ENCODE peak calls at places on chromosomes 7 and 10, in four cellular contexts. One of them, this sample, is unnamed.

GRCh38 chr7:151795168-151795754 is 81.7 kb downstream of the PRKAG2 start:
- DNase-seq in tibial artery: no peak
- DNase-seq in fibroblast of lung: no peak
- DNase-seq in CD8-positive, alpha-beta T cell: no peak
- DNase-seq in this sample: no peak

GRCh38 chr10:58352956-58353610 is 18.3 kb downstream of the UBE2D1 start:
- DNase-seq in tibial artery: no peak
- DNase-seq in fibroblast of lung: no peak
- DNase-seq in CD8-positive, alpha-beta T cell: no peak
- DNase-seq in this sample: no peak

GRCh38 chr7:131285558-131285957 is 42.1 kb upstream of the MKLN1 start:
- DNase-seq in tibial artery: peak
- DNase-seq in fibroblast of lung: peak
- DNase-seq in CD8-positive, alpha-beta T cell: no peak
- DNase-seq in this sample: no peak

GRCh38 chr10:113991091-113991860 is 52.4 kb upstream of the ADRB1 start:
- DNase-seq in tibial artery: no peak
- DNase-seq in fibroblast of lung: no peak
- DNase-seq in CD8-positive, alpha-beta T cell: no peak
- DNase-seq in this sample: no peak

GRCh38 chr7:67019562-67020390 is 23.1 kb downstream of the TYW1 start:
- DNase-seq in tibial artery: no peak
- DNase-seq in fibroblast of lung: no peak
- DNase-seq in CD8-positive, alpha-beta T cell: no peak
- DNase-seq in this sample: no peak

GRCh38 chr7:4712371-4713182 is 30.5 kb downstream of the FOXK1 start:
- DNase-seq in tibial artery: no peak
- DNase-seq in fibroblast of lung: peak
- DNase-seq in CD8-positive, alpha-beta T cell: no peak
- DNase-seq in this sample: no peak

GRCh38 chr7:45404622-45405021 is 169.5 kb upstream of the ADCY1 start:
- DNase-seq in tibial artery: no peak
- DNase-seq in fibroblast of lung: no peak
- DNase-seq in CD8-positive, alpha-beta T cell: no peak
- DNase-seq in this sample: no peak

GRCh38 chr10:34124522-34125035 is 690.5 kb downstream of the PARD3 start:
- DNase-seq in tibial artery: no peak
- DNase-seq in fibroblast of lung: no peak
- DNase-seq in CD8-positive, alpha-beta T cell: no peak
- DNase-seq in this sample: peak

GRCh38 chr7:23607130-23607529 is 9.9 kb downstream of the CCDC126 start:
- DNase-seq in tibial artery: no peak
- DNase-seq in fibroblast of lung: no peak
- DNase-seq in CD8-positive, alpha-beta T cell: no peak
- DNase-seq in this sample: no peak

GRCh38 chr10:35331894-35332640 is 4.2 kb upstream of the CCNY start:
- DNase-seq in tibial artery: no peak
- DNase-seq in fibroblast of lung: peak
- DNase-seq in CD8-positive, alpha-beta T cell: no peak
- DNase-seq in this sample: peak

GRCh38 chr7:29990931-29991330 is 1.3 kb upstream of the SCRN1 start:
- DNase-seq in tibial artery: no peak
- DNase-seq in fibroblast of lung: no peak
- DNase-seq in CD8-positive, alpha-beta T cell: no peak
- DNase-seq in this sample: no peak

GRCh38 chr10:20287951-20288350 is 471.7 kb downstream of the PLXDC2 start:
- DNase-seq in tibial artery: no peak
- DNase-seq in fibroblast of lung: no peak
- DNase-seq in CD8-positive, alpha-beta T cell: no peak
- DNase-seq in this sample: no peak

GRCh38 chr10:127468632-127469031 is 80.5 kb upstream of the NPS start:
- DNase-seq in tibial artery: no peak
- DNase-seq in fibroblast of lung: no peak
- DNase-seq in CD8-positive, alpha-beta T cell: no peak
- DNase-seq in this sample: no peak

GRCh38 chr10:70600512-70601395 is 1.8 kb downstream of the PRF1 start:
- DNase-seq in tibial artery: no peak
- DNase-seq in fibroblast of lung: no peak
- DNase-seq in CD8-positive, alpha-beta T cell: no peak
- DNase-seq in this sample: no peak

GRCh38 chr7:92987095-92987494 is 130.7 kb downstream of the SAMD9 start:
- DNase-seq in tibial artery: no peak
- DNase-seq in fibroblast of lung: peak
- DNase-seq in CD8-positive, alpha-beta T cell: no peak
- DNase-seq in this sample: no peak

GRCh38 chr10:123301077-123301875 is 147.1 kb downstream of the BUB3 start:
- DNase-seq in tibial artery: no peak
- DNase-seq in fibroblast of lung: peak
- DNase-seq in CD8-positive, alpha-beta T cell: no peak
- DNase-seq in this sample: peak

GRCh38 chr7:111083423-111083822 is 7.5 kb upstream of the LRRN3 start:
- DNase-seq in tibial artery: no peak
- DNase-seq in fibroblast of lung: no peak
- DNase-seq in CD8-positive, alpha-beta T cell: no peak
- DNase-seq in this sample: no peak

GRCh38 chr10:44830022-44830421 is 81.1 kb upstream of the TMEM72 start:
- DNase-seq in tibial artery: no peak
- DNase-seq in fibroblast of lung: peak
- DNase-seq in CD8-positive, alpha-beta T cell: no peak
- DNase-seq in this sample: no peak

GRCh38 chr10:131979336-131979735 is 2.4 kb downstream of the BNIP3 start:
- DNase-seq in tibial artery: peak
- DNase-seq in fibroblast of lung: no peak
- DNase-seq in CD8-positive, alpha-beta T cell: no peak
- DNase-seq in this sample: no peak

GRCh38 chr10:110993024-110993693 is 73.8 kb downstream of the SHOC2 start:
- DNase-seq in tibial artery: no peak
- DNase-seq in fibroblast of lung: peak
- DNase-seq in CD8-positive, alpha-beta T cell: no peak
- DNase-seq in this sample: no peak

GRCh38 chr7:137329411-137329810 is 14.1 kb downstream of the PTN start:
- DNase-seq in tibial artery: no peak
- DNase-seq in fibroblast of lung: no peak
- DNase-seq in CD8-positive, alpha-beta T cell: no peak
- DNase-seq in this sample: no peak

GRCh38 chr7:71824356-71824755 is 587.8 kb downstream of the CALN1 start:
- DNase-seq in tibial artery: no peak
- DNase-seq in fibroblast of lung: no peak
- DNase-seq in CD8-positive, alpha-beta T cell: no peak
- DNase-seq in this sample: peak

GRCh38 chr10:102421645-102422585 is 1.3 kb downstream of the FBXL15 start:
- DNase-seq in tibial artery: no peak
- DNase-seq in fibroblast of lung: no peak
- DNase-seq in CD8-positive, alpha-beta T cell: no peak
- DNase-seq in this sample: peak

GRCh38 chr7:15407910-15408309 is 153.9 kb downstream of the AGMO start:
- DNase-seq in tibial artery: no peak
- DNase-seq in fibroblast of lung: no peak
- DNase-seq in CD8-positive, alpha-beta T cell: no peak
- DNase-seq in this sample: no peak

GRCh38 chr7:28474267-28474618 is 61.9 kb downstream of the CREB5 start:
- DNase-seq in tibial artery: no peak
- DNase-seq in fibroblast of lung: no peak
- DNase-seq in CD8-positive, alpha-beta T cell: no peak
- DNase-seq in this sample: no peak

GRCh38 chr10:60270426-60270825 is 119.2 kb downstream of the ANK3 start:
- DNase-seq in tibial artery: no peak
- DNase-seq in fibroblast of lung: no peak
- DNase-seq in CD8-positive, alpha-beta T cell: no peak
- DNase-seq in this sample: no peak

DNA sequence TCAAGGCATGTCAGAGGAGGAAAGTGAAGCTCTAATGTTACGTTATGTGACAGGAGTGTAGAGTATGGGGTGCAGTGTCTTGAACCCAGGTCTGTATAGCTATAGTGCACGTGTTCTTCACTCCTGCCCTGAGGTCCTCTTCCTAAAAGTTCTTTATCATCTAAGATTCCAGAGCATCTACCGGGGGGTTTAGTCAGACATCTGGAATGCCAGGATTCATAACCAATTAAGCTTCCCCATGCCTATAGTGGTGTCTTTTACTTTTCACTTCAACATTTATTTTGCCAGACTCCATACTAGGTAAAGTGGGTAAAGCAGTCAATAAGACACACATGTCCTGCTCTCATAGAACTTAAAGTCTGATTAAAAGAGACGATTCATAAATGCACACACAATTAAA is 22.4 kb downstream of the PPP1R3C start:
- DNase-seq in tibial artery: no peak
- DNase-seq in fibroblast of lung: no peak
- DNase-seq in CD8-positive, alpha-beta T cell: no peak
- DNase-seq in this sample: no peak
- H3K27ac ChIP-seq in tibial artery: peak
- H3K27ac ChIP-seq in fibroblast of lung: no peak
- H3K27ac ChIP-seq in CD8-positive, alpha-beta T cell: no peak
- H3K27ac ChIP-seq in this sample: no peak

DNA sequence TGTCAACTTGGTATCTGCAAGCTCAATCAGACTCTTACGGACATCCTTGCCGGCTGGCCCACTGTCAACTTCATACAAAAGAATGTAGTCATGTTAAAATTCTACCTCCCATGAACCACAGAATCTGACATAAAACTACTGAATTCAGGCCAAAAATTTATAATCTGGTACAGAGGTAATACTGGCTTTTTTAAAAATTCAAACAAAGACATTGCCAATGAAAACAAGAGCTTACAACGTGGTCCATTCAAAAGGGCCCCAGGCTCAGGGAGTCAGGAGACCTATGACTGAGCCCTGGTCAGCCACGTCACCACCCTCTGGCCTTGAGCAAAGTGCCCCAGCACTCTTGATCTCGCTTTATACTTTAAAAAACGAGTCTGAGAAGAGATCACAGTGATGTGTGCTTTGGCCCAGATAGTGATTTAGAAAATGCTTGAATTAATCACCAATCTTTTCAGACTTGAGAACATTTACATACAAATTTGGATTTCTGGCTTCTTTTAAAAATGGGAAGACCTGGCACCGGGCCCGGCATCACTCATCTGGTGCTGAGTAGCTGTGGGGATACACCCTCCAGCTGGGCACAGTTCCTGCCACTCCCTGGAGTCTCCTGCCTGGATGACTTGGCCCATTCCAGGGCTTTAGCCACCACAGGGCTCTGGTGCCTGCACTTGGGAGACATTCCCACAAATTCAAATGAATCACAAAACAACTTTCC is 94.1 kb downstream of the PIP4K2A start:
- DNase-seq in tibial artery: peak
- DNase-seq in fibroblast of lung: peak
- DNase-seq in CD8-positive, alpha-beta T cell: no peak
- DNase-seq in this sample: peak
- H3K27ac ChIP-seq in tibial artery: peak
- H3K27ac ChIP-seq in fibroblast of lung: peak
- H3K27ac ChIP-seq in CD8-positive, alpha-beta T cell: no peak
- H3K27ac ChIP-seq in this sample: no peak

DNA sequence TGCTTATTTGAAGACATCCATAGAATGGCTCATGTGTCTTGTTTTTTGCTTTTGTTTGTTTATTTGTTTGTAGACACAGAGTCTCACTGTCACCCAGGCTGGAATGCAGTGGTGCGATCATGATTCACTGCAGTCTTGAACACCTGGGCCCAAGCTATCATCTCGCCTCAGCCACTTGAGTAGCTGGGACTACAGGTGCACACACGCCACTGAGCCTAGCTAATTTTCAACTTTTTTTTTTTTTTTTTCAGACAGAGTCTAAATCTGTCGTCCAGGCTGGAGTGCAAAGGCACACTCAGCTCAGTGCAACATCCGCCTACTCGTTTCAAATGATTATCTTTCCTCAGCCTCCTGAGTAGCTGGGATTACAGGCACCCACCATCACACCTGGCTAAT is 83.3 kb upstream of the KLF6 start:
- DNase-seq in tibial artery: no peak
- DNase-seq in fibroblast of lung: no peak
- DNase-seq in CD8-positive, alpha-beta T cell: no peak
- DNase-seq in this sample: no peak
- H3K27ac ChIP-seq in tibial artery: no peak
- H3K27ac ChIP-seq in fibroblast of lung: no peak
- H3K27ac ChIP-seq in CD8-positive, alpha-beta T cell: no peak
- H3K27ac ChIP-seq in this sample: no peak

DNA sequence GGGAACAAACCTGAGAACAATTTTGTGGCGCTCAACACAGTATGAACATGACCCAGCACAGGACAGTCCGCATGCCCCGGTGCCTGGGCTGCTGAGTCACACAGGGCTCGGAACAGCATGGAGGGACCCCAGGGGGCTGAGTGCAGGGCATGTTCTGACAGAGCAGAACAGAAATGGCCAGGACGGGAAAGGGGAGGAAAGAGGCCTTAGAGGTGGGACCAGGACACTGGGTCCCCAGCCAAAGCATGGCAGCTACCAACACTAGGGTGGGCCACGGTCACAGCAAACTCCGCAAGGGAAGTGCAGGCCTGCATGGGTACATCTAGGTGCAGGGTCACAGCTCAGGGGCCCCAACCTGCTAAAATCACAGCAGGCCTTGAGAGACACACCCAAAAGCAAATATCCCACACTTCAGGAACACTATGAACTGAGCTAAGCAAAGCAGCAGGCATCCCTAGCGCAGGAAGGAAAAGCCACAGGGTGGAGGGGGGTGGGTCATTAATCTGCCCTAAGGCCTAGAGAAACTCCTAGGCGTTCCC is 5.6 kb downstream of the IMPDH1 start:
- DNase-seq in tibial artery: no peak
- DNase-seq in fibroblast of lung: no peak
- DNase-seq in CD8-positive, alpha-beta T cell: no peak
- DNase-seq in this sample: no peak
- H3K27ac ChIP-seq in tibial artery: peak
- H3K27ac ChIP-seq in fibroblast of lung: no peak
- H3K27ac ChIP-seq in CD8-positive, alpha-beta T cell: no peak
- H3K27ac ChIP-seq in this sample: no peak

GRCh38 chr10:15166325-15166724 is 2.2 kb downstream of the NMT2 start:
- DNase-seq in tibial artery: no peak
- DNase-seq in fibroblast of lung: no peak
- DNase-seq in CD8-positive, alpha-beta T cell: no peak
- DNase-seq in this sample: no peak

GRCh38 chr10:15168296-15168780 is at the start of gene NMT2:
- DNase-seq in tibial artery: peak
- DNase-seq in fibroblast of lung: peak
- DNase-seq in CD8-positive, alpha-beta T cell: no peak
- DNase-seq in this sample: no peak

GRCh38 chr10:15169555-15170407 is 1.3 kb upstream of the NMT2 start:
- DNase-seq in tibial artery: no peak
- DNase-seq in fibroblast of lung: no peak
- DNase-seq in CD8-positive, alpha-beta T cell: peak
- DNase-seq in this sample: no peak

GRCh38 chr10:15167411-15168295 is 840 bp downstream of the NMT2 start:
- DNase-seq in tibial artery: peak
- DNase-seq in fibroblast of lung: peak
- DNase-seq in CD8-positive, alpha-beta T cell: peak
- DNase-seq in this sample: peak

GRCh38 chr10:15168781-15169554 is 475 bp upstream of the NMT2 start:
- DNase-seq in tibial artery: peak
- DNase-seq in fibroblast of lung: peak
- DNase-seq in CD8-positive, alpha-beta T cell: peak
- DNase-seq in this sample: peak
- H3K27ac ChIP-seq in tibial artery: peak
- H3K27ac ChIP-seq in fibroblast of lung: no peak
- H3K27ac ChIP-seq in CD8-positive, alpha-beta T cell: peak
- H3K27ac ChIP-seq in this sample: no peak

This sample was measured in adrenal gland.